ENCODE peak calls at places on chromosomes 13 and 19, in nine cellular contexts. M, A, E, X, C, Y, O, L and H are unnamed samples.

GRCh38 chr19:43780706-43781525 is at the start of gene KCNN4:
- DNase-seq in M (peak; percentile 86), A (no peak), E (peak; percentile 61), X (no peak), C (no peak), Y (no peak), O (peak; percentile 18), L (no peak), H (no peak)

GRCh38 chr13:111143875-111144540 is 28.9 kb downstream of the ARHGEF7 start:
- DNase-seq in M (no peak), A (no peak), E (no peak), X (no peak), C (no peak), Y (no peak), O (no peak), L (no peak), H (no peak)

GRCh38 chr13:95059306-95059705 is 241.9 kb downstream of the ABCC4 start:
- DNase-seq in M (no peak), A (no peak), E (no peak), X (no peak), C (no peak), Y (no peak), O (no peak), L (no peak), H (no peak)

GRCh38 chr19:38049105-38049649 is 142.2 kb downstream of the SIPA1L3 start:
- DNase-seq in M (peak; percentile 76), A (no peak), E (peak; percentile 33), X (no peak), C (no peak), Y (peak; percentile 7), O (peak; percentile 89), L (no peak), H (no peak)

GRCh38 chr13:76825415-76825814 is 60.8 kb downstream of the KCTD12 start:
- DNase-seq in M (no peak), A (no peak), E (no peak), X (no peak), C (no peak), Y (no peak), O (no peak), L (no peak), H (no peak)

GRCh38 chr13:112134150-112135075 is 67.5 kb downstream of the SOX1 start:
- DNase-seq in M (no peak), A (no peak), E (no peak), X (no peak), C (no peak), Y (no peak), O (no peak), L (no peak), H (no peak)

GRCh38 chr13:29743229-29743786 is 107.1 kb downstream of the UBL3 start:
- DNase-seq in M (no peak), A (no peak), E (no peak), X (no peak), C (no peak), Y (no peak), O (no peak), L (no peak), H (no peak)

GRCh38 chr19:14315433-14315832 is 65.8 kb upstream of the ADGRE5 start:
- DNase-seq in M (no peak), A (no peak), E (no peak), X (no peak), C (no peak), Y (no peak), O (no peak), L (no peak), H (no peak)

GRCh38 chr19:17752865-17753639 is 1.8 kb downstream of the FCHO1 start:
- DNase-seq in M (no peak), A (no peak), E (no peak), X (no peak), C (no peak), Y (no peak), O (no peak), L (no peak), H (no peak)

GRCh38 chr13:74024314-74024713 is 109.9 kb downstream of the KLF12 start:
- DNase-seq in M (no peak), A (no peak), E (no peak), X (no peak), C (no peak), Y (no peak), O (no peak), L (no peak), H (no peak)

GRCh38 chr13:109028626-109029025 is 399.2 kb downstream of the MYO16 start:
- DNase-seq in M (no peak), A (no peak), E (no peak), X (no peak), C (no peak), Y (no peak), O (no peak), L (no peak), H (no peak)

GRCh38 chr13:107209811-107210210 is 641.9 kb upstream of the ARGLU1 start:
- DNase-seq in M (no peak), A (no peak), E (no peak), X (no peak), C (no peak), Y (no peak), O (no peak), L (no peak), H (no peak)

GRCh38 chr13:29948246-29948645 is 97.8 kb upstream of the UBL3 start:
- DNase-seq in M (no peak), A (no peak), E (no peak), X (no peak), C (no peak), Y (no peak), O (no peak), L (no peak), H (no peak)

GRCh38 chr19:53977991-53978731 is 13.3 kb upstream of the CACNG6 start:
- DNase-seq in M (no peak), A (peak; percentile 66), E (no peak), X (peak; percentile 94), C (peak; percentile 70), Y (no peak), O (peak; percentile 5), L (peak; percentile 58), H (no peak)

GRCh38 chr13:71408416-71408815 is 458.6 kb downstream of the DACH1 start:
- DNase-seq in M (no peak), A (no peak), E (no peak), X (no peak), C (no peak), Y (no peak), O (no peak), L (no peak), H (no peak)